ENCODE peak calls at places on chromosomes 7 and 10, in four cellular contexts. M is neuronal stem cell, O is GM23248, D is cardiac fibroblast. F is an unnamed sample.

GRCh38 chr10:50648089-50648934 is 24.6 kb upstream of the SGMS1 start:
- DNase-seq in M (no peak), O (no peak), D (no peak), F (no peak)

GRCh38 chr10:13089345-13089744 is 10.6 kb upstream of the OPTN start:
- DNase-seq in M (no peak), O (no peak), D (no peak), F (no peak)

GRCh38 chr7:46705416-46706255 is 784.6 kb upstream of the IGFBP3 start:
- DNase-seq in M (no peak), O (peak; percentile 38), D (peak; percentile 63), F (no peak)

GRCh38 chr7:38206071-38206470 is 28.0 kb downstream of the STARD3NL start:
- DNase-seq in M (no peak), O (no peak), D (no peak), F (no peak)

GRCh38 chr10:70130878-70131559 is 1.6 kb downstream of the AIFM2 start:
- DNase-seq in M (no peak), O (peak; percentile 92), D (peak; percentile 89), F (no peak)

GRCh38 chr7:44700322-44700721 is 48.3 kb upstream of the ZMIZ2 start:
- DNase-seq in M (no peak), O (no peak), D (no peak), F (no peak)

GRCh38 chr10:84156768-84157167 is 16.8 kb upstream of the GPR15LG start:
- DNase-seq in M (no peak), O (peak; percentile 7), D (peak; percentile 9), F (peak; percentile 26)

GRCh38 chr7:138387755-138388475 is 72.1 kb upstream of the TRIM24 start:
- DNase-seq in M (no peak), O (no peak), D (no peak), F (no peak)

GRCh38 chr7:32056767-32057166 is 13.4 kb downstream of the PDE1C start:
- DNase-seq in M (no peak), O (no peak), D (no peak), F (no peak)

DNA sequence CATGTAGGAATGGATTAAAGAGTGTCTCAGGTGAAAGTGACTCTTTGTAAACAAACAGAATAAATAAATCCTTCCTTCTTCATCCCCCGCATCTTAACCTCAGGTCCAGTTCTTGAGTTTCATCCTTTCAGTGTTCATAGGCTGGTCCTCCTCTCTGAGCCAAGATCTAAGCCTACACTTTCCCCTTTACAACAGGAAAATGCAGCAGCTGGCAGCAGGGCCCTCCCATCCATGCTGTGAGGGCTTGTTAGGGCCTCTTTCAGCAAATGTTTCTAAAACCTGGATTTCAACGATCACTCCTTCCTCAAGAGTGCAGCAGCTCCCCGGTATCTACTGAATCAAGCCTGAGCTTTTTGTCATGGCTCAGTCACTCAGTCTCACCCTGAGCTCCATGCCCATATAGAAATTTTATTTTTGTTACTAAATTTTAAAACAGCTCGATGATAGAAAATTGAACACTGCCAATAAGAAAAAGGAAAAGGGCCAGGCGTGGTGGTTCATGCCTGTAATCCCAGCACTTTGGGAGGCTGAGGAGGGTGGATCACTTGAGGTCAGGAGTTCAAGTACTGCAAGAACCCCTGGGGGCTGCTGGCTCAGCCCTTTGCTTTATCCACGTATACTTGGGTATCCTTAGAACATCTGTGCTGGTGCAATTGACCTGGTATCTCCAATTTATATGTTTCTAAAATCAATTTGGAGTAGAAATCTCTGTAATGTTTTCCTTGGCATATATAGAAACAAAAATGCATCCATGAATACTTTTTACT is 15.6 kb downstream of the BLNK start:
- DNase-seq in M (no peak), O (no peak), D (no peak), F (no peak)
- H3K4me3 ChIP-seq in M (no peak overlapping the region), O (no peak overlapping the region), D (no peak overlapping the region), F (no peak overlapping the region)

DNA sequence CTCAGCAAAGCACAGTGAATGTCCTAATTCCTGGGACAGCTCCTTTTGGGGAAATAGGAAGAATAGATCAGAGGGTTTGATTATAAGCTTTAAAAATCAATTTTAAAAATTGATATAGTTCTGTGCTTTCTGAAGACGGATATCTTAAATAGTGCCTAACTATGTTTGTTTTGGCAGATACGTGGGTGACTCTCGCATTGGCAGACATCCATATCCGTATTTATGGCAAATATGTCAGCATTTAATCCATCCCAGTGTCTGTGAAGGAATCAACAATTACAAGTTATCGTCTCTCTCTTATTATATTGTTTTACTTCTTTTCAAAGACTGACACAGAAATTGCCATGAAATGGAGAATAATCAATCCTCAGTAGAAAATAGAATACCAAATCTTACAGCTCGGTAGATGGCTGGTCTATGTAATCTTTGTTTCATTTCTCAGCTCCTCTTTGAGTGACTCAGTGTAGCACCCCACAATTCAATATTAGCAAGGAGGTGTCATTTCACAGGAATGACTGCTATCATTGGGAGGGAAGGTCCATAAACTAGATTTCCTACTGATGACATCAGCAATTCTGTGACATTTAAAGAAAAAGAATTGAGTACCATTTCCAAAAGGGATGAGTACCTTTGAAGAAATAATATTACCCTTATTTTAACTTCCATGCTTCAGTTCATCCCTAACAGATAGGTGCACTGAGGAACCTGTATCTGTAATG is 186.4 kb upstream of the NFE2L3 start:
- DNase-seq in M (no peak), O (no peak), D (no peak), F (peak; percentile 15)
- H3K4me3 ChIP-seq in M (no peak overlapping the region), O (no peak overlapping the region), D (no peak overlapping the region), F (no peak overlapping the region)

DNA sequence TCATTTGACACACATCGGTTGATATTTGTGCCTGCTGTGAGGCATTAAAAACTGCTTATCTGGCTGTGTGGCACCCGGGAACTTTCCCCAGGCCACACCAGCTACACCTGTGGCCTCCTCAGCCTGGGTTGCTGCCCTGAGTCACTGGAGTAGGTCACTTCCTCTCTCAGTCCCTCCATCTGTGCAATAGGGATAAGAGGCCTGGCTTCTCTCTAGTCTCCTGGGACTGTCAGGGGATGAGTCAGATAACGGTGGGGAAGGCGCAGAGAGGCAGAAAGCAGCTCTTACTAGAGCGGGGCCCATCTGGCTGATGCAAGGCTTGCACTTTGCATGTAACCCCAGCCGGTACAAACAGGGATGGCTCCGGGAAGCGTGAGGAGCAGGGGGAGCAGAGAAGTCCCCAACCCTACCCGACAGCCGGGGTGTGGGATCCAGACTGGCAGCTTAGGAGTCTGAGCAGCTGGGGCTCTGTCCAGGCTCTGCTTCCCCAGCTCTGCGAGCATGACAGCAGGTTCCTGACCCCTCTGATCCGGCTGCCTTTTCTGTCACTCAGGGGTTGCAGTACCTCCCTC is 34.0 kb downstream of the DNAJB12 start:
- DNase-seq in M (no peak), O (peak; percentile 99), D (peak; percentile 97), F (peak; percentile 97)
- H3K4me3 ChIP-seq in M (no peak overlapping the region), O (peak overlapping the region; percentile 43), D (peak overlapping the region; percentile 24), F (no peak overlapping the region)

GRCh38 chr10:107653832-107654287 is 489.4 kb upstream of the SORCS1 start:
- DNase-seq in M (no peak), O (peak; percentile 78), D (peak; percentile 59), F (peak; percentile 17)
- H3K4me3 ChIP-seq in M (no peak overlapping the region), O (peak overlapping the region; percentile 74), D (peak overlapping the region; percentile 22), F (peak overlapping the region; percentile 47)

DNA sequence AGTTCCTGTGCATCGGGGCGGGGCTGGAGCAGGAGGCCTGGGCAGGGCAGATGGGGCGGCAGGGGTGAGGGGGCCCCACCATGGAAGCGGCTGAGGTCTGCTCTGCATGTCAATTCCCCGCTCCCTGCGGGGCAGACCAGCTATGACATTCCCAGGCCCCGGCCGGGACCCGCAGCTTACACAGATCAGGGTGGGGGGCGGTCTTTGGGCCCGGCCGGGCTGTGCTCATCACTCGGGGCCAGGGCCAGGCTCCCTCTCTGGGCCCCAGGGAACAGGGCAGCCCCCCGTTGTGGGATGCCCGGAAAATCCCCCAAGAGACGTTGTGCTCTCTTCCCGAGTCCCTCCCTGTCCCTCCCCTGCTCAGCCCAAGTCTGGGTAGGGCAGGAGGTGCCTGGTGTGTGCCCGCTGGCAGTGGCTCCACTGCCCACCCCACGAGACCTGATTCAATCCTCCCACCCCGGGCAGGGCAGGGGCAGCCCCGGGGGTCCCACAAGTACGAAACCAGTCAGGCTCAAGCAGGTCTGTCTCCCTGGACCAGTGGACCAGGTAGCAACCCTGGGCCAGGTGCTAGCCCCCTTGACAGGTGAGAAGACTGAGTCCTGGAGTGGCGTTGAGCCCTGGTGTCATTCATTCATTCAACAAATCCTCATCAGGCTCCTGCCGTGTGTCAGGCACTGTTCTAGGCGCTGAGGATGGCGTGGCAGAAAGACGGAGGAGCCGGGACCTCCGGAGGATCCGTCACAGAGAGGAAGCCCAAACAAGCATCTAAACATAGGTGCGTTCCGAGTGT is 29.0 kb downstream of the MICALL2 start:
- DNase-seq in M (no peak), O (no peak), D (no peak), F (no peak)
- H3K4me3 ChIP-seq in M (no peak overlapping the region), O (no peak overlapping the region), D (no peak overlapping the region), F (no peak overlapping the region)

GRCh38 chr10:125816548-125816947 is 6.5 kb downstream of the UROS start:
- DNase-seq in M (no peak), O (no peak), D (no peak), F (no peak)
- H3K4me3 ChIP-seq in M (no peak overlapping the region), O (no peak overlapping the region), D (no peak overlapping the region), F (no peak overlapping the region)

DNA sequence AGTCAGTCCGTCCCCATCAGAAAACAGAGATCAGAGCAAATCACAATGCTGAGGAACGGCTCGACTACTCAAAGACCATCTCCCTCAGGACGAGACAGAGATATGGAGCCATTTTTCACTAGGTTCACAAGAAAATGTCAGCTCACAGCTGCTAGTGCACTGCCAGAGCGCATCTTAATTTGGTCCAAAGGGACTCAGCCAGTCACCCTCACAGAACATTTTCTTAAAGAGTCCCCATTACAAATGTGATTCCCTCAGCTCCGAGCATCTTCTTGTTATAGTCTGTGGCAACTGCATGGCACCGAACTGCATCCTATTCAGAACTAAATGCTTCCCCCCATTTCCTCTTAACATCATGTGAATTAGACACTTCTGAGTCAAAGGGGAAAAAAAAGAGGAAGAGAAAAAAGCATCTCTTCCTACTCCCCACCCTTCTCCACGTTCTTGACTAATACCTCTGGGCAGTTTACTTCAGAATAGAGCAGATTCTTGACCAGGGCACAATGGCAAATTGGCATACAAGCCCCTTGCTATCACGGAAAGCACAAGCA is 683.8 kb downstream of the MAGI2 start:
- DNase-seq in M (peak; percentile 12), O (peak; percentile 56), D (no peak), F (no peak)
- H3K4me3 ChIP-seq in M (peak overlapping the region; percentile 74), O (peak overlapping the region; percentile 77), D (peak overlapping the region; percentile 18), F (peak overlapping the region; percentile 31)

DNA sequence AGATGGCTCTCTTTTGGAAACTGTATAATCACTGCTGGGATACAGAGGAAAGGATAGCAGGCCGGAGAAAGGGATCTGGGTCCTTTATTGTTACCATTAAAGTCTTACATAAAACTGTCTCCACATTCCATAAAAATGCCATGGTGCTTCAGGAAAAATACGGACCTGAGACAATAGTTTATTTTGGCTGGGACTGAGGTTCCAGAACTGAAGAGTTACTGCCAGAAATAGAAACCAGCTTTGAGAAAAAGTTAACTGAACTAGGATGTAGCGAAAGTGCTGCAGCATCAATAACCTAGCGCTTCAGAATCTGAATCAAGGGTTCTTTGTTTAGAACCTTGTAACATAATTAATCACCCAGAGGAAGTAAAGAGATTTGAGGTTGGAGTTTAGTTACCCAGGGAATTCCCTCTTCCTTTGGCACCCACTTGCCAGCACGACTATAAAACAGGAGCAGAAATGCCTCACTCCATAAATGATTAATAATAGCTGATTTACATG is 38.0 kb downstream of the MEOX2 start:
- DNase-seq in M (no peak), O (no peak), D (no peak), F (no peak)
- H3K4me3 ChIP-seq in M (no peak overlapping the region), O (no peak overlapping the region), D (peak overlapping the region; percentile 15), F (no peak overlapping the region)

F was measured in MG63.